ENCODE peak calls at places on chromosomes 16 and 17, in nine cellular contexts. One of them, this sample, is unnamed.

GRCh38 chr16:71882505-71883192 is 1.3 kb downstream of the ZNF821 start:
- DNase-seq in tibial artery: peak; percentile 77
- DNase-seq in stimulated activated CD4-positive, alpha-beta T cell treated with anti-CD3 and anti-CD28 coated beads, Interleukin-1b, Interleukin-23, amount 100 ng/mL, for 4 hours: no peak
- DNase-seq in ELR: peak; percentile 86
- DNase-seq in esophagus squamous epithelium: no peak
- DNase-seq in iPS-NIHi11: peak; percentile 69
- DNase-seq in anterior cingulate cortex: peak; percentile 1
- DNase-seq in activated T-helper 1 cell treated with anti-CD3 and anti-CD28 coated beads, Interleukin-2, amount 50 U/mL, for 16 hours: peak; percentile 37
- DNase-seq in posterior cingulate gyrus: no peak
- DNase-seq in this sample: peak; percentile 46

GRCh38 chr16:80437707-80438106 is 103.1 kb upstream of the DYNLRB2 start:
- DNase-seq in tibial artery: no peak
- DNase-seq in stimulated activated CD4-positive, alpha-beta T cell treated with anti-CD3 and anti-CD28 coated beads, Interleukin-1b, Interleukin-23, amount 100 ng/mL, for 4 hours: no peak
- DNase-seq in ELR: no peak
- DNase-seq in esophagus squamous epithelium: no peak
- DNase-seq in iPS-NIHi11: peak; percentile 32
- DNase-seq in anterior cingulate cortex: no peak
- DNase-seq in activated T-helper 1 cell treated with anti-CD3 and anti-CD28 coated beads, Interleukin-2, amount 50 U/mL, for 16 hours: no peak
- DNase-seq in posterior cingulate gyrus: no peak
- DNase-seq in this sample: no peak

GRCh38 chr16:85350973-85351372 is 238.7 kb upstream of the CIBAR2 start:
- DNase-seq in tibial artery: peak; percentile 92
- DNase-seq in stimulated activated CD4-positive, alpha-beta T cell treated with anti-CD3 and anti-CD28 coated beads, Interleukin-1b, Interleukin-23, amount 100 ng/mL, for 4 hours: no peak
- DNase-seq in ELR: peak; percentile 93
- DNase-seq in esophagus squamous epithelium: peak; percentile 26
- DNase-seq in iPS-NIHi11: peak; percentile 65
- DNase-seq in anterior cingulate cortex: peak; percentile 80
- DNase-seq in activated T-helper 1 cell treated with anti-CD3 and anti-CD28 coated beads, Interleukin-2, amount 50 U/mL, for 16 hours: no peak
- DNase-seq in posterior cingulate gyrus: peak; percentile 97
- DNase-seq in this sample: no peak

GRCh38 chr17:44144966-44145739 is 3.4 kb downstream of the HROB start:
- DNase-seq in tibial artery: no peak
- DNase-seq in stimulated activated CD4-positive, alpha-beta T cell treated with anti-CD3 and anti-CD28 coated beads, Interleukin-1b, Interleukin-23, amount 100 ng/mL, for 4 hours: no peak
- DNase-seq in ELR: no peak
- DNase-seq in esophagus squamous epithelium: no peak
- DNase-seq in iPS-NIHi11: no peak
- DNase-seq in anterior cingulate cortex: no peak
- DNase-seq in activated T-helper 1 cell treated with anti-CD3 and anti-CD28 coated beads, Interleukin-2, amount 50 U/mL, for 16 hours: no peak
- DNase-seq in posterior cingulate gyrus: peak; percentile 2
- DNase-seq in this sample: no peak

GRCh38 chr17:19940722-19941464 is 36.7 kb downstream of the AKAP10 start:
- DNase-seq in tibial artery: no peak
- DNase-seq in stimulated activated CD4-positive, alpha-beta T cell treated with anti-CD3 and anti-CD28 coated beads, Interleukin-1b, Interleukin-23, amount 100 ng/mL, for 4 hours: no peak
- DNase-seq in ELR: peak; percentile 47
- DNase-seq in esophagus squamous epithelium: no peak
- DNase-seq in iPS-NIHi11: no peak
- DNase-seq in anterior cingulate cortex: no peak
- DNase-seq in activated T-helper 1 cell treated with anti-CD3 and anti-CD28 coated beads, Interleukin-2, amount 50 U/mL, for 16 hours: no peak
- DNase-seq in posterior cingulate gyrus: no peak
- DNase-seq in this sample: no peak

GRCh38 chr16:4507588-4508345 is 30.8 kb downstream of the CDIP1 start:
- DNase-seq in tibial artery: no peak
- DNase-seq in stimulated activated CD4-positive, alpha-beta T cell treated with anti-CD3 and anti-CD28 coated beads, Interleukin-1b, Interleukin-23, amount 100 ng/mL, for 4 hours: no peak
- DNase-seq in ELR: no peak
- DNase-seq in esophagus squamous epithelium: no peak
- DNase-seq in iPS-NIHi11: no peak
- DNase-seq in anterior cingulate cortex: no peak
- DNase-seq in activated T-helper 1 cell treated with anti-CD3 and anti-CD28 coated beads, Interleukin-2, amount 50 U/mL, for 16 hours: no peak
- DNase-seq in posterior cingulate gyrus: peak; percentile 46
- DNase-seq in this sample: no peak

GRCh38 chr17:82647593-82648164 is 565 bp downstream of the WDR45B start:
- DNase-seq in tibial artery: peak; percentile 28
- DNase-seq in stimulated activated CD4-positive, alpha-beta T cell treated with anti-CD3 and anti-CD28 coated beads, Interleukin-1b, Interleukin-23, amount 100 ng/mL, for 4 hours: peak; percentile 48
- DNase-seq in ELR: peak; percentile 46
- DNase-seq in esophagus squamous epithelium: no peak
- DNase-seq in iPS-NIHi11: no peak
- DNase-seq in anterior cingulate cortex: no peak
- DNase-seq in activated T-helper 1 cell treated with anti-CD3 and anti-CD28 coated beads, Interleukin-2, amount 50 U/mL, for 16 hours: no peak
- DNase-seq in posterior cingulate gyrus: peak; percentile 79
- DNase-seq in this sample: peak; percentile 8

GRCh38 chr16:69298261-69298660 is 12.9 kb upstream of the VPS4A start:
- DNase-seq in tibial artery: no peak
- DNase-seq in stimulated activated CD4-positive, alpha-beta T cell treated with anti-CD3 and anti-CD28 coated beads, Interleukin-1b, Interleukin-23, amount 100 ng/mL, for 4 hours: no peak
- DNase-seq in ELR: no peak
- DNase-seq in esophagus squamous epithelium: no peak
- DNase-seq in iPS-NIHi11: no peak
- DNase-seq in anterior cingulate cortex: no peak
- DNase-seq in activated T-helper 1 cell treated with anti-CD3 and anti-CD28 coated beads, Interleukin-2, amount 50 U/mL, for 16 hours: no peak
- DNase-seq in posterior cingulate gyrus: no peak
- DNase-seq in this sample: no peak

GRCh38 chr17:11921296-11921695 is 76.0 kb downstream of the ZNF18 start:
- DNase-seq in tibial artery: no peak
- DNase-seq in stimulated activated CD4-positive, alpha-beta T cell treated with anti-CD3 and anti-CD28 coated beads, Interleukin-1b, Interleukin-23, amount 100 ng/mL, for 4 hours: no peak
- DNase-seq in ELR: no peak
- DNase-seq in esophagus squamous epithelium: no peak
- DNase-seq in iPS-NIHi11: no peak
- DNase-seq in anterior cingulate cortex: no peak
- DNase-seq in activated T-helper 1 cell treated with anti-CD3 and anti-CD28 coated beads, Interleukin-2, amount 50 U/mL, for 16 hours: no peak
- DNase-seq in posterior cingulate gyrus: no peak
- DNase-seq in this sample: no peak

GRCh38 chr17:1197781-1198490 is 18.2 kb upstream of the ABR start:
- DNase-seq in tibial artery: peak; percentile 88
- DNase-seq in stimulated activated CD4-positive, alpha-beta T cell treated with anti-CD3 and anti-CD28 coated beads, Interleukin-1b, Interleukin-23, amount 100 ng/mL, for 4 hours: no peak
- DNase-seq in ELR: no peak
- DNase-seq in esophagus squamous epithelium: peak; percentile 61
- DNase-seq in iPS-NIHi11: no peak
- DNase-seq in anterior cingulate cortex: no peak
- DNase-seq in activated T-helper 1 cell treated with anti-CD3 and anti-CD28 coated beads, Interleukin-2, amount 50 U/mL, for 16 hours: peak; percentile 24
- DNase-seq in posterior cingulate gyrus: peak; percentile 78
- DNase-seq in this sample: peak; percentile 47

GRCh38 chr16:49278567-49278827 is 3.1 kb downstream of the CBLN1 start:
- DNase-seq in tibial artery: no peak
- DNase-seq in stimulated activated CD4-positive, alpha-beta T cell treated with anti-CD3 and anti-CD28 coated beads, Interleukin-1b, Interleukin-23, amount 100 ng/mL, for 4 hours: no peak
- DNase-seq in ELR: no peak
- DNase-seq in esophagus squamous epithelium: no peak
- DNase-seq in iPS-NIHi11: no peak
- DNase-seq in anterior cingulate cortex: no peak
- DNase-seq in activated T-helper 1 cell treated with anti-CD3 and anti-CD28 coated beads, Interleukin-2, amount 50 U/mL, for 16 hours: no peak
- DNase-seq in posterior cingulate gyrus: no peak
- DNase-seq in this sample: no peak

GRCh38 chr17:72666519-72666874 is 426.0 kb downstream of the SLC39A11 start:
- DNase-seq in tibial artery: no peak
- DNase-seq in stimulated activated CD4-positive, alpha-beta T cell treated with anti-CD3 and anti-CD28 coated beads, Interleukin-1b, Interleukin-23, amount 100 ng/mL, for 4 hours: no peak
- DNase-seq in ELR: no peak
- DNase-seq in esophagus squamous epithelium: no peak
- DNase-seq in iPS-NIHi11: no peak
- DNase-seq in anterior cingulate cortex: no peak
- DNase-seq in activated T-helper 1 cell treated with anti-CD3 and anti-CD28 coated beads, Interleukin-2, amount 50 U/mL, for 16 hours: no peak
- DNase-seq in posterior cingulate gyrus: no peak
- DNase-seq in this sample: no peak

GRCh38 chr17:67461228-67461780 is 84.2 kb downstream of the PITPNC1 start:
- DNase-seq in tibial artery: no peak
- DNase-seq in stimulated activated CD4-positive, alpha-beta T cell treated with anti-CD3 and anti-CD28 coated beads, Interleukin-1b, Interleukin-23, amount 100 ng/mL, for 4 hours: no peak
- DNase-seq in ELR: no peak
- DNase-seq in esophagus squamous epithelium: no peak
- DNase-seq in iPS-NIHi11: no peak
- DNase-seq in anterior cingulate cortex: no peak
- DNase-seq in activated T-helper 1 cell treated with anti-CD3 and anti-CD28 coated beads, Interleukin-2, amount 50 U/mL, for 16 hours: no peak
- DNase-seq in posterior cingulate gyrus: no peak
- DNase-seq in this sample: no peak

GRCh38 chr16:75224281-75224680 is 5.5 kb downstream of the CTRB1 start:
- DNase-seq in tibial artery: no peak
- DNase-seq in stimulated activated CD4-positive, alpha-beta T cell treated with anti-CD3 and anti-CD28 coated beads, Interleukin-1b, Interleukin-23, amount 100 ng/mL, for 4 hours: no peak
- DNase-seq in ELR: no peak
- DNase-seq in esophagus squamous epithelium: no peak
- DNase-seq in iPS-NIHi11: peak; percentile 48
- DNase-seq in anterior cingulate cortex: no peak
- DNase-seq in activated T-helper 1 cell treated with anti-CD3 and anti-CD28 coated beads, Interleukin-2, amount 50 U/mL, for 16 hours: no peak
- DNase-seq in posterior cingulate gyrus: no peak
- DNase-seq in this sample: no peak

GRCh38 chr16:67968440-67969285 is at the start of gene SLC12A4:
- DNase-seq in tibial artery: peak; percentile 84
- DNase-seq in stimulated activated CD4-positive, alpha-beta T cell treated with anti-CD3 and anti-CD28 coated beads, Interleukin-1b, Interleukin-23, amount 100 ng/mL, for 4 hours: peak; percentile 86
- DNase-seq in ELR: peak; percentile 90
- DNase-seq in esophagus squamous epithelium: peak; percentile 23
- DNase-seq in iPS-NIHi11: peak; percentile 98
- DNase-seq in anterior cingulate cortex: peak; percentile 30
- DNase-seq in activated T-helper 1 cell treated with anti-CD3 and anti-CD28 coated beads, Interleukin-2, amount 50 U/mL, for 16 hours: peak; percentile 54
- DNase-seq in posterior cingulate gyrus: no peak
- DNase-seq in this sample: peak; percentile 73

GRCh38 chr17:59844884-59845594 is 47.7 kb downstream of the TUBD1 start:
- DNase-seq in tibial artery: no peak
- DNase-seq in stimulated activated CD4-positive, alpha-beta T cell treated with anti-CD3 and anti-CD28 coated beads, Interleukin-1b, Interleukin-23, amount 100 ng/mL, for 4 hours: no peak
- DNase-seq in ELR: peak; percentile 52
- DNase-seq in esophagus squamous epithelium: no peak
- DNase-seq in iPS-NIHi11: no peak
- DNase-seq in anterior cingulate cortex: no peak
- DNase-seq in activated T-helper 1 cell treated with anti-CD3 and anti-CD28 coated beads, Interleukin-2, amount 50 U/mL, for 16 hours: no peak
- DNase-seq in posterior cingulate gyrus: no peak
- DNase-seq in this sample: no peak

GRCh38 chr16:70490261-70490660 is 33.1 kb downstream of the COG4 start:
- DNase-seq in tibial artery: no peak
- DNase-seq in stimulated activated CD4-positive, alpha-beta T cell treated with anti-CD3 and anti-CD28 coated beads, Interleukin-1b, Interleukin-23, amount 100 ng/mL, for 4 hours: no peak
- DNase-seq in ELR: no peak
- DNase-seq in esophagus squamous epithelium: no peak
- DNase-seq in iPS-NIHi11: no peak
- DNase-seq in anterior cingulate cortex: peak; percentile 49
- DNase-seq in activated T-helper 1 cell treated with anti-CD3 and anti-CD28 coated beads, Interleukin-2, amount 50 U/mL, for 16 hours: no peak
- DNase-seq in posterior cingulate gyrus: peak; percentile 85
- DNase-seq in this sample: no peak

GRCh38 chr16:18800674-18801196 is 614 bp downstream of the ARL6IP1 start:
- DNase-seq in tibial artery: no peak
- DNase-seq in stimulated activated CD4-positive, alpha-beta T cell treated with anti-CD3 and anti-CD28 coated beads, Interleukin-1b, Interleukin-23, amount 100 ng/mL, for 4 hours: no peak
- DNase-seq in ELR: peak; percentile 44
- DNase-seq in esophagus squamous epithelium: no peak
- DNase-seq in iPS-NIHi11: peak; percentile 17
- DNase-seq in anterior cingulate cortex: no peak
- DNase-seq in activated T-helper 1 cell treated with anti-CD3 and anti-CD28 coated beads, Interleukin-2, amount 50 U/mL, for 16 hours: no peak
- DNase-seq in posterior cingulate gyrus: no peak
- DNase-seq in this sample: no peak

GRCh38 chr17:48752399-48753288 is 24.1 kb upstream of the HOXB13 start:
- DNase-seq in tibial artery: no peak
- DNase-seq in stimulated activated CD4-positive, alpha-beta T cell treated with anti-CD3 and anti-CD28 coated beads, Interleukin-1b, Interleukin-23, amount 100 ng/mL, for 4 hours: no peak
- DNase-seq in ELR: no peak
- DNase-seq in esophagus squamous epithelium: no peak
- DNase-seq in iPS-NIHi11: peak; percentile 26
- DNase-seq in anterior cingulate cortex: no peak
- DNase-seq in activated T-helper 1 cell treated with anti-CD3 and anti-CD28 coated beads, Interleukin-2, amount 50 U/mL, for 16 hours: no peak
- DNase-seq in posterior cingulate gyrus: no peak
- DNase-seq in this sample: no peak

GRCh38 chr17:7080445-7081041 is 492 bp upstream of the CLEC10A start:
- DNase-seq in tibial artery: peak; percentile 78
- DNase-seq in stimulated activated CD4-positive, alpha-beta T cell treated with anti-CD3 and anti-CD28 coated beads, Interleukin-1b, Interleukin-23, amount 100 ng/mL, for 4 hours: no peak
- DNase-seq in ELR: no peak
- DNase-seq in esophagus squamous epithelium: no peak
- DNase-seq in iPS-NIHi11: no peak
- DNase-seq in anterior cingulate cortex: no peak
- DNase-seq in activated T-helper 1 cell treated with anti-CD3 and anti-CD28 coated beads, Interleukin-2, amount 50 U/mL, for 16 hours: no peak
- DNase-seq in posterior cingulate gyrus: no peak
- DNase-seq in this sample: no peak

GRCh38 chr17:80510132-80510531 is 33.7 kb upstream of the NPTX1 start:
- DNase-seq in tibial artery: no peak
- DNase-seq in stimulated activated CD4-positive, alpha-beta T cell treated with anti-CD3 and anti-CD28 coated beads, Interleukin-1b, Interleukin-23, amount 100 ng/mL, for 4 hours: no peak
- DNase-seq in ELR: no peak
- DNase-seq in esophagus squamous epithelium: no peak
- DNase-seq in iPS-NIHi11: no peak
- DNase-seq in anterior cingulate cortex: no peak
- DNase-seq in activated T-helper 1 cell treated with anti-CD3 and anti-CD28 coated beads, Interleukin-2, amount 50 U/mL, for 16 hours: no peak
- DNase-seq in posterior cingulate gyrus: no peak
- DNase-seq in this sample: no peak

GRCh38 chr16:533391-534088 is 6.0 kb downstream of the CAPN15 start:
- DNase-seq in tibial artery: no peak
- DNase-seq in stimulated activated CD4-positive, alpha-beta T cell treated with anti-CD3 and anti-CD28 coated beads, Interleukin-1b, Interleukin-23, amount 100 ng/mL, for 4 hours: no peak
- DNase-seq in ELR: peak; percentile 22
- DNase-seq in esophagus squamous epithelium: no peak
- DNase-seq in iPS-NIHi11: no peak
- DNase-seq in anterior cingulate cortex: no peak
- DNase-seq in activated T-helper 1 cell treated with anti-CD3 and anti-CD28 coated beads, Interleukin-2, amount 50 U/mL, for 16 hours: no peak
- DNase-seq in posterior cingulate gyrus: no peak
- DNase-seq in this sample: no peak

GRCh38 chr16:48076455-48077012 is 79.3 kb downstream of the ABCC12 start:
- DNase-seq in tibial artery: no peak
- DNase-seq in stimulated activated CD4-positive, alpha-beta T cell treated with anti-CD3 and anti-CD28 coated beads, Interleukin-1b, Interleukin-23, amount 100 ng/mL, for 4 hours: no peak
- DNase-seq in ELR: no peak
- DNase-seq in esophagus squamous epithelium: no peak
- DNase-seq in iPS-NIHi11: no peak
- DNase-seq in anterior cingulate cortex: no peak
- DNase-seq in activated T-helper 1 cell treated with anti-CD3 and anti-CD28 coated beads, Interleukin-2, amount 50 U/mL, for 16 hours: no peak
- DNase-seq in posterior cingulate gyrus: no peak
- DNase-seq in this sample: no peak

GRCh38 chr16:54231336-54231735 is 55.3 kb downstream of the IRX3 start:
- DNase-seq in tibial artery: no peak
- DNase-seq in stimulated activated CD4-positive, alpha-beta T cell treated with anti-CD3 and anti-CD28 coated beads, Interleukin-1b, Interleukin-23, amount 100 ng/mL, for 4 hours: no peak
- DNase-seq in ELR: no peak
- DNase-seq in esophagus squamous epithelium: no peak
- DNase-seq in iPS-NIHi11: no peak
- DNase-seq in anterior cingulate cortex: no peak
- DNase-seq in activated T-helper 1 cell treated with anti-CD3 and anti-CD28 coated beads, Interleukin-2, amount 50 U/mL, for 16 hours: no peak
- DNase-seq in posterior cingulate gyrus: no peak
- DNase-seq in this sample: no peak

GRCh38 chr17:74350486-74350885 is 11.2 kb downstream of the BTBD17 start:
- DNase-seq in tibial artery: no peak
- DNase-seq in stimulated activated CD4-positive, alpha-beta T cell treated with anti-CD3 and anti-CD28 coated beads, Interleukin-1b, Interleukin-23, amount 100 ng/mL, for 4 hours: no peak
- DNase-seq in ELR: no peak
- DNase-seq in esophagus squamous epithelium: no peak
- DNase-seq in iPS-NIHi11: no peak
- DNase-seq in anterior cingulate cortex: no peak
- DNase-seq in activated T-helper 1 cell treated with anti-CD3 and anti-CD28 coated beads, Interleukin-2, amount 50 U/mL, for 16 hours: no peak
- DNase-seq in posterior cingulate gyrus: no peak
- DNase-seq in this sample: no peak

GRCh38 chr17:68807998-68808772 is 147.0 kb downstream of the ABCA8 start:
- DNase-seq in tibial artery: no peak
- DNase-seq in stimulated activated CD4-positive, alpha-beta T cell treated with anti-CD3 and anti-CD28 coated beads, Interleukin-1b, Interleukin-23, amount 100 ng/mL, for 4 hours: no peak
- DNase-seq in ELR: no peak
- DNase-seq in esophagus squamous epithelium: no peak
- DNase-seq in iPS-NIHi11: no peak
- DNase-seq in anterior cingulate cortex: no peak
- DNase-seq in activated T-helper 1 cell treated with anti-CD3 and anti-CD28 coated beads, Interleukin-2, amount 50 U/mL, for 16 hours: no peak
- DNase-seq in posterior cingulate gyrus: no peak
- DNase-seq in this sample: no peak

GRCh38 chr17:77531641-77532040 is 390.9 kb downstream of the SEC14L1 start:
- DNase-seq in tibial artery: no peak
- DNase-seq in stimulated activated CD4-positive, alpha-beta T cell treated with anti-CD3 and anti-CD28 coated beads, Interleukin-1b, Interleukin-23, amount 100 ng/mL, for 4 hours: no peak
- DNase-seq in ELR: no peak
- DNase-seq in esophagus squamous epithelium: no peak
- DNase-seq in iPS-NIHi11: no peak
- DNase-seq in anterior cingulate cortex: no peak
- DNase-seq in activated T-helper 1 cell treated with anti-CD3 and anti-CD28 coated beads, Interleukin-2, amount 50 U/mL, for 16 hours: no peak
- DNase-seq in posterior cingulate gyrus: no peak
- DNase-seq in this sample: no peak

GRCh38 chr17:37708008-37708615 is 36.7 kb downstream of the HNF1B start:
- DNase-seq in tibial artery: no peak
- DNase-seq in stimulated activated CD4-positive, alpha-beta T cell treated with anti-CD3 and anti-CD28 coated beads, Interleukin-1b, Interleukin-23, amount 100 ng/mL, for 4 hours: no peak
- DNase-seq in ELR: no peak
- DNase-seq in esophagus squamous epithelium: no peak
- DNase-seq in iPS-NIHi11: no peak
- DNase-seq in anterior cingulate cortex: no peak
- DNase-seq in activated T-helper 1 cell treated with anti-CD3 and anti-CD28 coated beads, Interleukin-2, amount 50 U/mL, for 16 hours: no peak
- DNase-seq in posterior cingulate gyrus: no peak
- DNase-seq in this sample: no peak

GRCh38 chr17:29091591-29092291 is 48.8 kb downstream of the PIPOX start:
- DNase-seq in tibial artery: no peak
- DNase-seq in stimulated activated CD4-positive, alpha-beta T cell treated with anti-CD3 and anti-CD28 coated beads, Interleukin-1b, Interleukin-23, amount 100 ng/mL, for 4 hours: no peak
- DNase-seq in ELR: no peak
- DNase-seq in esophagus squamous epithelium: no peak
- DNase-seq in iPS-NIHi11: no peak
- DNase-seq in anterior cingulate cortex: no peak
- DNase-seq in activated T-helper 1 cell treated with anti-CD3 and anti-CD28 coated beads, Interleukin-2, amount 50 U/mL, for 16 hours: no peak
- DNase-seq in posterior cingulate gyrus: no peak
- DNase-seq in this sample: no peak